ENCODE peak calls at places on chromosome 18, in ten cellular contexts. One of them, this sample, is unnamed.

GRCh38 chr18:50151876-50152275 is 43.1 kb downstream of the MYO5B start:
- DNase-seq in heart left ventricle: no peak
- DNase-seq in GM10248: no peak
- DNase-seq in hepatocyte: no peak
- DNase-seq in OCI-LY7: no peak
- DNase-seq in RWPE2: no peak
- DNase-seq in HCT116: no peak
- DNase-seq in left ventricle myocardium inferior: no peak
- DNase-seq in AG04449: no peak
- DNase-seq in GM12865: no peak
- DNase-seq in this sample: no peak

GRCh38 chr18:30302181-30302580 is 740.4 kb downstream of the DSC3 start:
- DNase-seq in heart left ventricle: no peak
- DNase-seq in GM10248: no peak
- DNase-seq in hepatocyte: no peak
- DNase-seq in OCI-LY7: no peak
- DNase-seq in RWPE2: no peak
- DNase-seq in HCT116: no peak
- DNase-seq in left ventricle myocardium inferior: no peak
- DNase-seq in AG04449: no peak
- DNase-seq in GM12865: no peak
- DNase-seq in this sample: no peak

GRCh38 chr18:24992491-24992890 is 359.5 kb downstream of the ZNF521 start:
- DNase-seq in heart left ventricle: no peak
- DNase-seq in GM10248: no peak
- DNase-seq in hepatocyte: no peak
- DNase-seq in OCI-LY7: no peak
- DNase-seq in RWPE2: no peak
- DNase-seq in HCT116: no peak
- DNase-seq in left ventricle myocardium inferior: no peak
- DNase-seq in AG04449: no peak
- DNase-seq in GM12865: no peak
- DNase-seq in this sample: no peak

GRCh38 chr18:10037181-10037580 is 123.4 kb downstream of the VAPA start:
- DNase-seq in heart left ventricle: no peak
- DNase-seq in GM10248: no peak
- DNase-seq in hepatocyte: no peak
- DNase-seq in OCI-LY7: no peak
- DNase-seq in RWPE2: no peak
- DNase-seq in HCT116: no peak
- DNase-seq in left ventricle myocardium inferior: no peak
- DNase-seq in AG04449: no peak
- DNase-seq in GM12865: no peak
- DNase-seq in this sample: no peak

GRCh38 chr18:58605027-58606020 is 23.6 kb downstream of the ALPK2 start:
- DNase-seq in heart left ventricle: no peak
- DNase-seq in GM10248: no peak
- DNase-seq in hepatocyte: no peak
- DNase-seq in OCI-LY7: no peak
- DNase-seq in RWPE2: no peak
- DNase-seq in HCT116: peak; percentile 56
- DNase-seq in left ventricle myocardium inferior: no peak
- DNase-seq in AG04449: no peak
- DNase-seq in GM12865: peak; percentile 58
- DNase-seq in this sample: no peak

GRCh38 chr18:56302161-56302560 is 336.2 kb downstream of the TXNL1 start:
- DNase-seq in heart left ventricle: no peak
- DNase-seq in GM10248: no peak
- DNase-seq in hepatocyte: no peak
- DNase-seq in OCI-LY7: no peak
- DNase-seq in RWPE2: no peak
- DNase-seq in HCT116: no peak
- DNase-seq in left ventricle myocardium inferior: no peak
- DNase-seq in AG04449: no peak
- DNase-seq in GM12865: no peak
- DNase-seq in this sample: no peak

GRCh38 chr18:31197676-31198075 is 35.0 kb upstream of the DSC1 start:
- DNase-seq in heart left ventricle: no peak
- DNase-seq in GM10248: peak; percentile 11
- DNase-seq in hepatocyte: peak; percentile 50
- DNase-seq in OCI-LY7: no peak
- DNase-seq in RWPE2: no peak
- DNase-seq in HCT116: peak; percentile 23
- DNase-seq in left ventricle myocardium inferior: no peak
- DNase-seq in AG04449: no peak
- DNase-seq in GM12865: peak; percentile 31
- DNase-seq in this sample: no peak

GRCh38 chr18:75455249-75456183 is 28.0 kb upstream of the SMIM21 start:
- DNase-seq in heart left ventricle: no peak
- DNase-seq in GM10248: no peak
- DNase-seq in hepatocyte: peak; percentile 52
- DNase-seq in OCI-LY7: no peak
- DNase-seq in RWPE2: no peak
- DNase-seq in HCT116: no peak
- DNase-seq in left ventricle myocardium inferior: peak; percentile 23
- DNase-seq in AG04449: no peak
- DNase-seq in GM12865: no peak
- DNase-seq in this sample: peak; percentile 37

GRCh38 chr18:31610841-31611240 is 19.2 kb downstream of the TTR start:
- DNase-seq in heart left ventricle: no peak
- DNase-seq in GM10248: no peak
- DNase-seq in hepatocyte: peak; percentile 74
- DNase-seq in OCI-LY7: peak; percentile 17
- DNase-seq in RWPE2: no peak
- DNase-seq in HCT116: peak; percentile 13
- DNase-seq in left ventricle myocardium inferior: no peak
- DNase-seq in AG04449: no peak
- DNase-seq in GM12865: peak; percentile 30
- DNase-seq in this sample: peak; percentile 50

GRCh38 chr18:58253318-58253717 is 209.3 kb downstream of the NEDD4L start:
- DNase-seq in heart left ventricle: no peak
- DNase-seq in GM10248: no peak
- DNase-seq in hepatocyte: no peak
- DNase-seq in OCI-LY7: no peak
- DNase-seq in RWPE2: no peak
- DNase-seq in HCT116: no peak
- DNase-seq in left ventricle myocardium inferior: no peak
- DNase-seq in AG04449: no peak
- DNase-seq in GM12865: no peak
- DNase-seq in this sample: no peak

GRCh38 chr18:37533647-37534565 is 31.7 kb downstream of the CELF4 start:
- DNase-seq in heart left ventricle: no peak
- DNase-seq in GM10248: no peak
- DNase-seq in hepatocyte: no peak
- DNase-seq in OCI-LY7: peak; percentile 67
- DNase-seq in RWPE2: no peak
- DNase-seq in HCT116: no peak
- DNase-seq in left ventricle myocardium inferior: no peak
- DNase-seq in AG04449: no peak
- DNase-seq in GM12865: peak; percentile 27
- DNase-seq in this sample: no peak
- TF ChIP-seq CTCF in heart left ventricle: no peak
- TF ChIP-seq CTCF in GM10248: no peak
- TF ChIP-seq CTCF in hepatocyte: peak; percentile 21
- TF ChIP-seq CTCF in OCI-LY7: peak; percentile 48
- TF ChIP-seq CTCF in RWPE2: peak; percentile 15
- TF ChIP-seq CTCF in HCT116: peak; percentile 38
- TF ChIP-seq CTCF in left ventricle myocardium inferior: no peak
- TF ChIP-seq CTCF in AG04449: no peak
- TF ChIP-seq CTCF in GM12865: no peak
- TF ChIP-seq CTCF in this sample: peak; percentile 36

GRCh38 chr18:48608581-48608980 is 69.8 kb downstream of the CTIF start:
- DNase-seq in heart left ventricle: no peak
- DNase-seq in GM10248: no peak
- DNase-seq in hepatocyte: no peak
- DNase-seq in OCI-LY7: no peak
- DNase-seq in RWPE2: no peak
- DNase-seq in HCT116: no peak
- DNase-seq in left ventricle myocardium inferior: no peak
- DNase-seq in AG04449: no peak
- DNase-seq in GM12865: no peak
- DNase-seq in this sample: no peak

GRCh38 chr18:48602759-48603390 is 64.0 kb downstream of the CTIF start:
- DNase-seq in heart left ventricle: no peak
- DNase-seq in GM10248: no peak
- DNase-seq in hepatocyte: no peak
- DNase-seq in OCI-LY7: no peak
- DNase-seq in RWPE2: no peak
- DNase-seq in HCT116: no peak
- DNase-seq in left ventricle myocardium inferior: no peak
- DNase-seq in AG04449: no peak
- DNase-seq in GM12865: no peak
- DNase-seq in this sample: no peak

GRCh38 chr18:48607049-48607984 is 68.5 kb downstream of the CTIF start:
- DNase-seq in heart left ventricle: peak; percentile 51
- DNase-seq in GM10248: no peak
- DNase-seq in hepatocyte: peak; percentile 46
- DNase-seq in OCI-LY7: no peak
- DNase-seq in RWPE2: no peak
- DNase-seq in HCT116: no peak
- DNase-seq in left ventricle myocardium inferior: peak; percentile 53
- DNase-seq in AG04449: peak; percentile 74
- DNase-seq in GM12865: no peak
- DNase-seq in this sample: no peak

GRCh38 chr18:48609114-48609513 is 70.3 kb downstream of the CTIF start:
- DNase-seq in heart left ventricle: no peak
- DNase-seq in GM10248: no peak
- DNase-seq in hepatocyte: no peak
- DNase-seq in OCI-LY7: no peak
- DNase-seq in RWPE2: no peak
- DNase-seq in HCT116: no peak
- DNase-seq in left ventricle myocardium inferior: no peak
- DNase-seq in AG04449: no peak
- DNase-seq in GM12865: no peak
- DNase-seq in this sample: no peak

GRCh38 chr18:48605408-48605845 is 66.6 kb downstream of the CTIF start:
- DNase-seq in heart left ventricle: no peak
- DNase-seq in GM10248: peak; percentile 61
- DNase-seq in hepatocyte: peak; percentile 33
- DNase-seq in OCI-LY7: peak; percentile 52
- DNase-seq in RWPE2: no peak
- DNase-seq in HCT116: peak; percentile 29
- DNase-seq in left ventricle myocardium inferior: no peak
- DNase-seq in AG04449: no peak
- DNase-seq in GM12865: peak; percentile 37
- DNase-seq in this sample: peak; percentile 62
- TF ChIP-seq CTCF in heart left ventricle: no peak
- TF ChIP-seq CTCF in GM10248: peak; percentile 42
- TF ChIP-seq CTCF in hepatocyte: peak; percentile 29
- TF ChIP-seq CTCF in OCI-LY7: peak; percentile 72
- TF ChIP-seq CTCF in RWPE2: peak; percentile 27
- TF ChIP-seq CTCF in HCT116: peak; percentile 70
- TF ChIP-seq CTCF in left ventricle myocardium inferior: no peak
- TF ChIP-seq CTCF in AG04449: peak; percentile 1
- TF ChIP-seq CTCF in GM12865: peak; percentile 22
- TF ChIP-seq CTCF in this sample: peak; percentile 34

DNA sequence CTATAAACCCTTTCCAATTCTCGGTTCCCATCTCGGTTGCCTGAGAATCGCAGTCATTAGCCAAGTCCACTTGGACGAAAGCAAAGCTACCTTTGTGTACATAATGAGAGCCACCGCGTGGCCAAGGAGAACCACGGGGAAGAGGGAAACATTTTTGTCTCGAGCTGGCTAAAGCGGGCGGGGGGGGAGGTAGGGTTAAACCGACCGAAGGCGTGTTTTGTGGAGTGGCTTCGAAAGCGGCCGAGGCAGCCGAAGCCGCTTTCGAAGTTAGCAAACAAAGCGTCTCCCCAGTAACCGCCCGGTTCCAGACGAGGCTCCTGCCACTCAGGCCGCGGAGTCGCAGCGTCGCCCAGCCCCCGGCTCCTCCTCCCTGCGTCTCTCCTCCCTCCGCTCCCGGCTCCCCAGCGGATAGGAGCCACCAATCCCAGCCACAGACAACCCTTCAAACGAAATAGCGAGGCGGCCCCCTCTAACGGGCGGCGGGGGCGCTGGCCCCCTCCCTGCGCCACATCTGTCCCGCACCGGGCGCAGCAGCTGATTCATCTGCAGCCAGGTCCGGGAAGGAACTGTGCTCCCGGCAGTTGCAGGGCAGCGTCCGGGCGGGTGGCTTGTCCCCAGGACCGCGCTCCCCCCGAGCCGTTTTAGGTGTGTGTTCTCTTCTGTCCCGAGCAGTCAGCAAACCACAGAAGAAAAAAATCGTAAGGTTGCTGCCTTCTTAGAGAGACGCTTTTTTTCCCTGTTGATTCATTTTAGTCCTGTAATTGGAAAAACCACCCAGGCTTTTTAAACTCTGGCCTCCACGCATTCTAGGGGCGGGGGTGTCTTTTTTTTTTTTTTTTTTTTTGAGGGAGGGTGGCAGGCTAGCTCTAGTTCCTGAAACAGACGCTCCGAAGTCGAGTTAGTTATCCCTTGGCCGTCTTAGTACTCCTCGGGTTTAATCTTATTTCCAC is 1.8 kb upstream of the TGIF1 start:
- DNase-seq in heart left ventricle: peak; percentile 94
- DNase-seq in GM10248: peak; percentile 82
- DNase-seq in hepatocyte: peak; percentile 98
- DNase-seq in OCI-LY7: peak; percentile 88
- DNase-seq in RWPE2: peak; percentile 95
- DNase-seq in HCT116: peak; percentile 92
- DNase-seq in left ventricle myocardium inferior: peak; percentile 95
- DNase-seq in AG04449: no peak
- DNase-seq in GM12865: peak; percentile 89
- DNase-seq in this sample: peak; percentile 93
- TF ChIP-seq CTCF in heart left ventricle: no peak
- TF ChIP-seq CTCF in GM10248: no peak
- TF ChIP-seq CTCF in hepatocyte: peak; percentile 23
- TF ChIP-seq CTCF in OCI-LY7: no peak
- TF ChIP-seq CTCF in RWPE2: peak; percentile 21
- TF ChIP-seq CTCF in HCT116: no peak
- TF ChIP-seq CTCF in left ventricle myocardium inferior: peak; percentile 9
- TF ChIP-seq CTCF in AG04449: peak; percentile 26
- TF ChIP-seq CTCF in GM12865: no peak
- TF ChIP-seq CTCF in this sample: peak; percentile 16

GRCh38 chr18:3368193-3368592 is 81.8 kb upstream of the TGIF1 start:
- DNase-seq in heart left ventricle: no peak
- DNase-seq in GM10248: no peak
- DNase-seq in hepatocyte: no peak
- DNase-seq in OCI-LY7: no peak
- DNase-seq in RWPE2: no peak
- DNase-seq in HCT116: no peak
- DNase-seq in left ventricle myocardium inferior: no peak
- DNase-seq in AG04449: no peak
- DNase-seq in GM12865: no peak
- DNase-seq in this sample: no peak

GRCh38 chr18:3367491-3368091 is 82.4 kb upstream of the TGIF1 start:
- DNase-seq in heart left ventricle: no peak
- DNase-seq in GM10248: no peak
- DNase-seq in hepatocyte: no peak
- DNase-seq in OCI-LY7: no peak
- DNase-seq in RWPE2: no peak
- DNase-seq in HCT116: no peak
- DNase-seq in left ventricle myocardium inferior: no peak
- DNase-seq in AG04449: no peak
- DNase-seq in GM12865: no peak
- DNase-seq in this sample: no peak
- TF ChIP-seq CTCF in heart left ventricle: no peak
- TF ChIP-seq CTCF in GM10248: no peak
- TF ChIP-seq CTCF in hepatocyte: no peak
- TF ChIP-seq CTCF in OCI-LY7: no peak
- TF ChIP-seq CTCF in RWPE2: peak; percentile 20
- TF ChIP-seq CTCF in HCT116: no peak
- TF ChIP-seq CTCF in left ventricle myocardium inferior: no peak
- TF ChIP-seq CTCF in AG04449: no peak
- TF ChIP-seq CTCF in GM12865: no peak
- TF ChIP-seq CTCF in this sample: no peak

GRCh38 chr18:13302611-13303267 is 84.2 kb downstream of the LDLRAD4 start:
- DNase-seq in heart left ventricle: no peak
- DNase-seq in GM10248: no peak
- DNase-seq in hepatocyte: no peak
- DNase-seq in OCI-LY7: no peak
- DNase-seq in RWPE2: no peak
- DNase-seq in HCT116: no peak
- DNase-seq in left ventricle myocardium inferior: no peak
- DNase-seq in AG04449: no peak
- DNase-seq in GM12865: no peak
- DNase-seq in this sample: no peak
- TF ChIP-seq CTCF in heart left ventricle: no peak
- TF ChIP-seq CTCF in GM10248: no peak
- TF ChIP-seq CTCF in hepatocyte: no peak
- TF ChIP-seq CTCF in OCI-LY7: no peak
- TF ChIP-seq CTCF in RWPE2: no peak
- TF ChIP-seq CTCF in HCT116: no peak
- TF ChIP-seq CTCF in left ventricle myocardium inferior: no peak
- TF ChIP-seq CTCF in AG04449: no peak
- TF ChIP-seq CTCF in GM12865: no peak
- TF ChIP-seq CTCF in this sample: no peak